ENCODE peak calls at places on chromosome 13, in five cellular contexts. U, F, S, Y and B are unnamed samples. For H3K27me3, the result is how much of the 10 kb centered on the place peaks cover.

GRCh38 chr13:80497007-80497406 is 156.1 kb upstream of the SPRY2 start:
- DNase-seq in U (no peak), F (no peak), S (no peak), Y (no peak), B (peak)

GRCh38 chr13:105220063-105220462 is 1315.4 kb downstream of the EFNB2 start:
- DNase-seq in U (peak), F (no peak), S (no peak), Y (no peak), B (no peak)

GRCh38 chr13:103525530-103525929 is 459.3 kb upstream of the SLC10A2 start:
- DNase-seq in U (no peak), F (no peak), S (no peak), Y (no peak), B (no peak)

GRCh38 chr13:79108914-79109643 is 297.0 kb downstream of the RBM26 start:
- DNase-seq in U (no peak), F (no peak), S (no peak), Y (no peak), B (no peak)

GRCh38 chr13:61149333-61149730 is 266.3 kb downstream of the PCDH20 start:
- DNase-seq in U (no peak), F (no peak), S (no peak), Y (no peak), B (no peak)

GRCh38 chr13:75365724-75366173 is 116.2 kb downstream of the TBC1D4 start:
- DNase-seq in U (peak), F (peak), S (no peak), Y (no peak), B (no peak)

GRCh38 chr13:103099894-103100293 is 33.7 kb upstream of the SLC10A2 start:
- DNase-seq in U (no peak), F (no peak), S (no peak), Y (no peak), B (no peak)

GRCh38 chr13:44758595-44759221 is 182.6 kb upstream of the TSC22D1 start:
- DNase-seq in U (peak), F (peak), S (no peak), Y (no peak), B (no peak)

GRCh38 chr13:43835701-43836100 is 43.8 kb downstream of the CCDC122 start:
- DNase-seq in U (peak), F (no peak), S (no peak), Y (no peak), B (no peak)

GRCh38 chr13:47875206-47875605 is 125.9 kb downstream of the SUCLA2 start:
- DNase-seq in U (no peak), F (no peak), S (no peak), Y (no peak), B (no peak)

GRCh38 chr13:98301721-98302120 is 124.7 kb upstream of the RNF113B start:
- DNase-seq in U (peak), F (peak), S (no peak), Y (no peak), B (no peak)

GRCh38 chr13:34747507-34747906 is 194.6 kb upstream of the NBEA start:
- DNase-seq in U (no peak), F (no peak), S (no peak), Y (no peak), B (no peak)

GRCh38 chr13:30936920-30937319 is 4.5 kb downstream of the TEX26 start:
- DNase-seq in U (no peak), F (no peak), S (no peak), Y (no peak), B (no peak)

GRCh38 chr13:30934803-30935202 is 2.3 kb downstream of the TEX26 start:
- DNase-seq in U (no peak), F (no peak), S (no peak), Y (no peak), B (no peak)

GRCh38 chr13:30933334-30933681 is 852 bp downstream of the TEX26 start:
- DNase-seq in U (no peak), F (no peak), S (no peak), Y (no peak), B (no peak)

GRCh38 chr13:30932481-30933333 is at the start of gene TEX26:
- DNase-seq in U (peak), F (no peak), S (peak), Y (no peak), B (no peak)

GRCh38 chr13:30934381-30934780 is 1.9 kb downstream of the TEX26 start:
- DNase-seq in U (no peak), F (no peak), S (no peak), Y (no peak), B (no peak)
- TF ChIP-seq CTCF in U (no peak), F (no peak), S (no peak), Y (no peak), B (peak)

GRCh38 chr13:28474491-28475134 is 20.3 kb downstream of the FLT1 start:
- DNase-seq in U (no peak), F (no peak), S (no peak), Y (no peak), B (no peak)
- H3K27me3 ChIP-seq in U (under half), F (under half), S (under half), Y (under half), B (under half)

DNA sequence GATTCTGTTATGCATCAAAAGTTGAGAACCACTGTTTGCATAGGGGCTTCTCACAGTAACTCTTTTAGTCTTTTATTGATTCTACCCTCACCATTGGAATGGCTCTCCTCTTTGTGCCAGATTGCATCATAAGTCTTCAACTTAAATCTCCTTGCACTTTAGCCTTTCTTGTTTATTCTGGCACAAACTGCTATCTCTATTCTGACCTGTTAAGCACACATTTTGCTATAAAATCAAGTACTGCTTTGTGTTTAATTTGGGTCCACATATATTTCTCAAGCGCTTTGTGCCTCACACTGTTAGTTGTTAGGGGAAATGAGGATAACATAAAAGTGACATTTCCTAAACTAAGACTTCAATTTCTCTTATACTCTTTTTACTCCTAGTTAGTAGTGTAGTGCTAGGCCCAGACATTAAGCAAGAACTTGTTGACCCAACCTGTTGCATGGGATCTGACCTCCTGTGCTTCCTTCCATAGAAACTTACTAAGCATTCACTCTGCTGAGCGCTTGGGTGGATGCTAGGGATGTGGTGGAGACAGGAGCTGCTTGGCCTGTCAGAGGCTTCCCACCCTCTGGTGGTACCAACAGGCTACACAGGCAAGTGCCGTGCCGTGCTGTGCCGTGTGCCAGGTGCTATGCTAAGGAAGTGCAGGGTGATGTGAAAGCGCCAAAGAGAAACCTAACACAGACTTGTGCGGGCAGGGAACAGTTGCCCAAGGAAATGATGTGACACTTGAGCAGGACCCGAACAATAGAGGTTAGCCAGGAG is 1.2 kb downstream of the UTP14C start:
- DNase-seq in U (no peak), F (no peak), S (no peak), Y (no peak), B (no peak)
- TF ChIP-seq CTCF in U (no peak), F (no peak), S (no peak), Y (no peak), B (no peak)

GRCh38 chr13:100876044-100876403 is 201.4 kb upstream of the TMTC4 start:
- DNase-seq in U (no peak), F (no peak), S (no peak), Y (no peak), B (no peak)

GRCh38 chr13:100872761-100873160 is 198.2 kb upstream of the TMTC4 start:
- DNase-seq in U (peak), F (no peak), S (no peak), Y (no peak), B (no peak)

GRCh38 chr13:100870898-100871297 is 196.3 kb upstream of the TMTC4 start:
- DNase-seq in U (no peak), F (no peak), S (no peak), Y (no peak), B (no peak)

GRCh38 chr13:100879255-100879654 is 204.7 kb upstream of the TMTC4 start:
- DNase-seq in U (no peak), F (no peak), S (no peak), Y (no peak), B (no peak)

GRCh38 chr13:100875392-100876043 is 200.9 kb upstream of the TMTC4 start:
- DNase-seq in U (peak), F (no peak), S (no peak), Y (no peak), B (no peak)
- H3K27me3 ChIP-seq in U (under half), F (under half), S (under half), Y (under half), B (under half)

GRCh38 chr13:110989331-110989730 is 74.5 kb upstream of the ANKRD10 start:
- DNase-seq in U (peak), F (no peak), S (no peak), Y (no peak), B (no peak)

GRCh38 chr13:110991991-110992508 is 77.2 kb upstream of the ANKRD10 start:
- DNase-seq in U (no peak), F (no peak), S (no peak), Y (no peak), B (no peak)

DNA sequence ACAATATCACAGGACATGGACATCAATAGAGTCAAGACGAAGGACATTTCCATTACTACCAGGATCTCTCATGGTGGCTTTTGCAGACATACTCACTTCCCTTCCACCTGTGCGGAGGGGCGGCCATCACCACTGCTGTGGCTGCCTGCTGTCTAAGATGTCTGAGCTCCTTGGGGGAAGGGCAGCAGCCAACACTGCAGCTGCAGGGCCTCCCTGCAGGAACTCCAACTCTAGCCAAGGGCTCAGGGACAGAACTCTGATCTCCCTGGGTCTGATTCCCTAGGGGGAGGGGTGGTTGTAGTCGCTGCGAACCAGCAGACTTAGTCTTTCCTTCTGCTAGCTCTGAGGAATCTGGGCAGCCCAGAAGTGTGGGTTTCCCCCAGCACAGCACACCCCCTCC is 78.9 kb upstream of the ANKRD10 start:
- DNase-seq in U (no peak), F (no peak), S (no peak), Y (no peak), B (no peak)
- TF ChIP-seq CTCF in U (no peak), F (no peak), S (no peak), Y (no peak), B (no peak)

GRCh38 chr13:99995503-99996176 is 14.1 kb downstream of the ZIC2 start:
- DNase-seq in U (peak), F (no peak), S (peak), Y (no peak), B (no peak)
- H3K27me3 ChIP-seq in U (half or more), F (under half), S (half or more), Y (half or more), B (half or more)

GRCh38 chr13:46342538-46342937 is 44.5 kb downstream of the RUBCNL start:
- DNase-seq in U (no peak), F (no peak), S (no peak), Y (no peak), B (no peak)
- TF ChIP-seq CTCF in U (no peak), F (no peak), S (no peak), Y (no peak), B (no peak)

GRCh38 chr13:27929868-27930267 is 10.1 kb downstream of the PDX1 start:
- DNase-seq in U (no peak), F (no peak), S (no peak), Y (no peak), B (no peak)

GRCh38 chr13:27926644-27927434 is 7.0 kb downstream of the PDX1 start:
- DNase-seq in U (no peak), F (no peak), S (no peak), Y (no peak), B (no peak)

GRCh38 chr13:27927444-27928352 is 7.9 kb downstream of the PDX1 start:
- DNase-seq in U (no peak), F (no peak), S (no peak), Y (no peak), B (no peak)

GRCh38 chr13:27928353-27928804 is 8.6 kb downstream of the PDX1 start:
- DNase-seq in U (no peak), F (no peak), S (no peak), Y (no peak), B (no peak)

DNA sequence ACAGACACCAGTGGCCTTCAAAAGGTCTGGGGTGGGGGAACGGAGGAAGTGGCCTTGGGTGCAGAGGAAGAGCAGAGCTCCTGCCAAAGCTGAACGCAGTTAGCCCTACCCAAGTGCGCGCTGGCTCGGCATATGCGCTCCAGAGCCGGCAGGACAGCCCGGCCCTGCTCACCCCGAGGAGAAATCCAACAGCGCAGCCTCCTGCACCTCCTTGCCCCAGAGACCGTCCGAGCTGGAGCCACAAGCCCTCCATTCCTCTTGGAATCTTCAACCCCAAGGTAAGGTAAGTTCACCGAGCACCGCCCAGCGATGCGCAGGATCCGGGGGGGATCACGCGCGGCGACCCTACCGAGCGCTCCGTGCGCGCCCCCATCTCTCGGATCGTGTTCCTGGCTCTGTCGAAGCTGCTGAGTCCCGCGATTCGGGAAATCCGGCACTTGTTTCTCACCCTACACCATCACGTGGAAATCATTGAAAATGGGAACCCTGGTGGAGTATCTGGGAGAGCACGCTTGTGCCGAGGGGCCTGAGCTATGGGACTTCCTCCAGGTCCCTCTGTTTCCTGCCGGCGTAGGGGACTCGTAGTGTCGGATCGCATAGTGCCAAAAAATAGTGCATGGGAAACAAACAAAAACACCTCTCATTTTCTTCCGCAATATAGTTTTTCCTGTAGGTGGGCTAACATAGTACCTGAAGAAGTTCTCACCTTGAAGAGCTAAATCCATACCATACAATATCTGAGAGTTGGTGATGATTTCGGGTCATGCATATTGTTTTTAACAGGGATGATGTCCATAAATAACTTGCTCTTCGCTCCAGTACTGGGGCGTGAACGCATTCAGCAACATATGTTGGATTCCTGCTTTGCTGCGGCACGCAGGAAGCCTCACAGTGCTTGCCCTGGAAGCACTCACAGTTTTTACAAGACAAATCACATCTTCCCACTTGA is 9.3 kb downstream of the PDX1 start:
- DNase-seq in U (no peak), F (no peak), S (no peak), Y (no peak), B (no peak)
- H3K27me3 ChIP-seq in U (half or more), F (half or more), S (half or more), Y (half or more), B (half or more)

DNA sequence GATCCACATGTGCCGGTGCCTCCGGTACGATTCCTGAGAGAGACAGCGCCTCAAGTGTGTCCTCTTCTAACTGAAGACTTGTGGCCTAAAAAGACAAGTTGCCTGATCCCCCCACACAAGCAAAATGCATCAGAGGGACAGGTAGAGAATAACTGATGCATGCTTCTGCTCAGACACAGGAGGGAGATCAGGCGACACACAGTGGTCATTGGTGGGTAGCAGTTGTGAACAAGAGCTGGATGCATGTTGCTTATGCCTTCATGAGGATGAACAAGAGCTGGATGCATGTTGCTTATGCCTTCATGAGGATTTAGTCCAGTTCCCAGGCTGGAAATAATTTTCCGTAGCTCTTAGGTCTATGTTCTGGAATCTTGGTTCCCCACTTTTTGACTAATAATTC is 505.6 kb downstream of the MYO16 start:
- DNase-seq in U (no peak), F (no peak), S (no peak), Y (no peak), B (no peak)
- TF ChIP-seq CTCF in U (no peak), F (no peak), S (no peak), Y (no peak), B (peak)

GRCh38 chr13:20938302-20938701 is 35.8 kb upstream of the XPO4 start:
- DNase-seq in U (no peak), F (no peak), S (no peak), Y (no peak), B (no peak)
- H3K27me3 ChIP-seq in U (under half), F (under half), S (under half), Y (under half), B (under half)